ENCODE peak calls at places on chromosomes 12 and 14, in four cellular contexts. P is transverse colon; M is CD8-positive, alpha-beta memory T cell; R is aorta. D is an unnamed sample. For H3K4me1, the result is how much of the 10 kb centered on the place peaks cover.

GRCh38 chr14:71642715-71643114 is 289.5 kb upstream of the RGS6 start:
- DNase-seq in P (no peak), M (no peak), R (no peak), D (no peak)

GRCh38 chr12:103583008-103583407 is 4.1 kb upstream of the STAB2 start:
- DNase-seq in P (no peak), M (no peak), R (no peak), D (no peak)

GRCh38 chr12:122518908-122519307 is 7.8 kb downstream of the RSRC2 start:
- DNase-seq in P (no peak), M (no peak), R (no peak), D (no peak)

GRCh38 chr14:65850429-65851145 is 438.1 kb downstream of the FUT8 start:
- DNase-seq in P (peak), M (peak), R (no peak), D (peak)

GRCh38 chr12:42686514-42687172 is 97.1 kb upstream of the PRICKLE1 start:
- DNase-seq in P (no peak), M (no peak), R (no peak), D (no peak)

GRCh38 chr12:94174576-94174975 is 26.2 kb downstream of the PLXNC1 start:
- DNase-seq in P (peak), M (no peak), R (no peak), D (peak)

GRCh38 chr14:74615735-74616134 is 3.7 kb upstream of the LTBP2 start:
- DNase-seq in P (no peak), M (no peak), R (no peak), D (no peak)

GRCh38 chr14:73424453-73424852 is 33.9 kb downstream of the NUMB start:
- DNase-seq in P (no peak), M (no peak), R (no peak), D (no peak)

GRCh38 chr12:19778822-19779221 is 339.5 kb downstream of the AEBP2 start:
- DNase-seq in P (no peak), M (no peak), R (no peak), D (no peak)

GRCh38 chr12:66453837-66454236 is 151.5 kb downstream of the HELB start:
- DNase-seq in P (no peak), M (no peak), R (no peak), D (no peak)

GRCh38 chr14:73057939-73058223 is 453 bp upstream of the RBM25 start:
- DNase-seq in P (no peak), M (no peak), R (no peak), D (no peak)

GRCh38 chr12:111393700-111394275 is 11.9 kb upstream of the SH2B3 start:
- DNase-seq in P (peak), M (no peak), R (no peak), D (no peak)

GRCh38 chr14:58866386-58866785 is 228.6 kb downstream of the DACT1 start:
- DNase-seq in P (no peak), M (no peak), R (no peak), D (no peak)

GRCh38 chr12:52646613-52647012 is 5.4 kb downstream of the KRT2 start:
- DNase-seq in P (no peak), M (no peak), R (no peak), D (no peak)

GRCh38 chr12:110317921-110318320 is 36.9 kb downstream of the ATP2A2 start:
- DNase-seq in P (no peak), M (no peak), R (no peak), D (no peak)

GRCh38 chr12:89417246-89417977 is 65.1 kb upstream of the DUSP6 start:
- DNase-seq in P (no peak), M (no peak), R (no peak), D (no peak)

GRCh38 chr14:38255673-38256357 is at the start of gene CLEC14A:
- DNase-seq in P (no peak), M (no peak), R (peak), D (no peak)

GRCh38 chr12:94074970-94075695 is 73.2 kb upstream of the PLXNC1 start:
- DNase-seq in P (peak), M (no peak), R (peak), D (no peak)

GRCh38 chr12:132075714-132076553 is 68.2 kb downstream of the DDX51 start:
- DNase-seq in P (no peak), M (no peak), R (no peak), D (no peak)

GRCh38 chr14:74549588-74549987 is 56.0 kb downstream of the ISCA2 start:
- DNase-seq in P (no peak), M (no peak), R (peak), D (no peak)

GRCh38 chr14:24690492-24690891 is 56.5 kb upstream of the GZMB start:
- DNase-seq in P (no peak), M (no peak), R (no peak), D (no peak)

GRCh38 chr12:94235894-94236293 is 87.5 kb downstream of the PLXNC1 start:
- DNase-seq in P (no peak), M (no peak), R (no peak), D (no peak)

GRCh38 chr12:130714091-130714590 is 2.0 kb downstream of the RIMBP2 start:
- DNase-seq in P (no peak), M (no peak), R (no peak), D (no peak)

GRCh38 chr12:54298904-54299303 is 1.9 kb downstream of the NFE2 start:
- DNase-seq in P (no peak), M (no peak), R (no peak), D (no peak)

GRCh38 chr12:77161944-77162343 is 96.6 kb upstream of the E2F7 start:
- DNase-seq in P (no peak), M (no peak), R (no peak), D (no peak)

GRCh38 chr12:49809369-49810158 is 18.6 kb downstream of the NCKAP5L start:
- DNase-seq in P (no peak), M (no peak), R (peak), D (no peak)

GRCh38 chr12:14905269-14906004 is 19.8 kb upstream of the MGP start:
- DNase-seq in P (no peak), M (no peak), R (no peak), D (no peak)

GRCh38 chr14:23571701-23572523 is 4.3 kb upstream of the AP1G2 start:
- DNase-seq in P (no peak), M (no peak), R (no peak), D (no peak)

GRCh38 chr12:29743801-29744200 is 39.9 kb downstream of the TMTC1 start:
- DNase-seq in P (no peak), M (no peak), R (no peak), D (no peak)

GRCh38 chr12:93572712-93573551 is 457 bp downstream of the SOCS2 start:
- DNase-seq in P (peak), M (no peak), R (peak), D (peak)

GRCh38 chr14:104113631-104114420 is 24.6 kb upstream of the KIF26A start:
- DNase-seq in P (no peak), M (no peak), R (peak), D (no peak)

GRCh38 chr12:16606201-16606849 is 363 bp upstream of the LMO3 start:
- DNase-seq in P (no peak), M (no peak), R (peak), D (no peak)

GRCh38 chr14:63633801-63634200 is 7.9 kb downstream of the WDR89 start:
- DNase-seq in P (no peak), M (no peak), R (no peak), D (no peak)

GRCh38 chr14:29637406-29637805 is 290.2 kb downstream of the PRKD1 start:
- DNase-seq in P (no peak), M (no peak), R (no peak), D (no peak)

GRCh38 chr12:49482095-49483051 is 56.5 kb upstream of the KCNH3 start:
- DNase-seq in P (no peak), M (no peak), R (no peak), D (no peak)

GRCh38 chr14:44529026-44529425 is 21.9 kb upstream of the FSCB start:
- DNase-seq in P (no peak), M (no peak), R (no peak), D (no peak)

GRCh38 chr12:129885287-129885686 is 18.5 kb downstream of the TMEM132D start:
- DNase-seq in P (no peak), M (no peak), R (no peak), D (no peak)

GRCh38 chr12:28776913-28777312 is 372.2 kb upstream of the FAR2 start:
- DNase-seq in P (no peak), M (no peak), R (no peak), D (no peak)

GRCh38 chr14:54738009-54738408 is 164.6 kb downstream of the GCH1 start:
- DNase-seq in P (no peak), M (no peak), R (no peak), D (no peak)

DNA sequence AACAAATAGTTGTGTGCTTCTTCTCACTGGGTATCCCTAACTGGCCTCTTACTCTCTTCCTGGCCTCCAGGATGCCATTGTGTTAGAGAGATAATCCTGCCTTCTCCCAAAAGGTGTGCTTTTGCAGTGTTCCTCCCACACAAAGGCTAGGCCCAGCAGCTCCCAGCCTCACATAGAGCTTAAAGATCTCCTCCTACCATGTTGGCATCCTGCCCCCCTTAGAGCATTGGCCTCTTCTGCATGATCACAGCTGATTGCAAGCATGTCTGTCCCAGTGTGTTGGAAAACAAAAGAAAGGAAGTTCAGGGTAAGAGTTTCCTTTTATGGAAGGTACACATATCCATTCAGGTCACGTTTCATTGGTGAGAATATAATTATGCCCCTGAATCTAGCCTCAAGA is 405.4 kb downstream of the TMTC2 start:
- DNase-seq in P (no peak), M (no peak), R (no peak), D (no peak)
- H3K27ac ChIP-seq in P (no peak), M (no peak), R (no peak), D (no peak)

GRCh38 chr14:22478670-22479069 is 110.4 kb downstream of the DAD1 start:
- DNase-seq in P (no peak), M (no peak), R (no peak), D (no peak)
- H3K4me1 ChIP-seq in P (under half), M (under half), R (under half), D (under half)

GRCh38 chr14:101292448-101292847 is 268.8 kb upstream of the DIO3 start:
- DNase-seq in P (no peak), M (no peak), R (no peak), D (no peak)

GRCh38 chr14:101291390-101291789 is 269.9 kb upstream of the DIO3 start:
- DNase-seq in P (no peak), M (no peak), R (no peak), D (no peak)

GRCh38 chr14:101290681-101291080 is 270.6 kb upstream of the DIO3 start:
- DNase-seq in P (no peak), M (no peak), R (no peak), D (no peak)

GRCh38 chr14:101294136-101294535 is 267.2 kb upstream of the DIO3 start:
- DNase-seq in P (no peak), M (no peak), R (no peak), D (no peak)

GRCh38 chr14:101293609-101294008 is 267.7 kb upstream of the DIO3 start:
- DNase-seq in P (no peak), M (no peak), R (no peak), D (no peak)
- H3K27ac ChIP-seq in P (no peak), M (no peak), R (no peak), D (no peak)

GRCh38 chr12:727321-727720 is 25.1 kb upstream of the WNK1 start:
- DNase-seq in P (no peak), M (no peak), R (no peak), D (no peak)
- H3K4me1 ChIP-seq in P (under half), M (half or more), R (under half), D (half or more)

DNA sequence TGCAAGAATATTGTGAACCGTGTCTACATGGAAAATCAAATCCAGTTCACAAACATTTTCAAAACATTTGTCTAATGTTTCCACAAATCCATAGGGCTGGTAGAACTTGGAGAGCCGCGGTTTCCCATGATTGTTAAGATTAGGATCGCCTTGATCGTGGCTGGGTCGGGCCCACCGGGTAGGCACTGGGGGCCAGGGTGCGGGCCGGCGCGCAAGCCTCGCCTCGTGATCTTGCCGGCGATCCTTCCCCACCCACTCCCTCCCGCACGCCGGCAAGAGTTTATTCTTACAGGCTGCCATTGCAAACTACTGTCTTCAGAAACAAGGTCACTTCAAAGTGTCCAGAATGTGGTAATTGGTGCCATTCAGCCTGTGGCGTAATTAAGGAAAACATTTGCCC is 95.4 kb downstream of the BORCS5 start:
- DNase-seq in P (no peak), M (no peak), R (no peak), D (no peak)
- H3K27ac ChIP-seq in P (no peak), M (no peak), R (no peak), D (no peak)

GRCh38 chr14:68780358-68781160 is 12.3 kb downstream of the ZFP36L1 start:
- DNase-seq in P (peak), M (peak), R (no peak), D (no peak)
- H3K4me1 ChIP-seq in P (under half), M (half or more), R (under half), D (half or more)

DNA sequence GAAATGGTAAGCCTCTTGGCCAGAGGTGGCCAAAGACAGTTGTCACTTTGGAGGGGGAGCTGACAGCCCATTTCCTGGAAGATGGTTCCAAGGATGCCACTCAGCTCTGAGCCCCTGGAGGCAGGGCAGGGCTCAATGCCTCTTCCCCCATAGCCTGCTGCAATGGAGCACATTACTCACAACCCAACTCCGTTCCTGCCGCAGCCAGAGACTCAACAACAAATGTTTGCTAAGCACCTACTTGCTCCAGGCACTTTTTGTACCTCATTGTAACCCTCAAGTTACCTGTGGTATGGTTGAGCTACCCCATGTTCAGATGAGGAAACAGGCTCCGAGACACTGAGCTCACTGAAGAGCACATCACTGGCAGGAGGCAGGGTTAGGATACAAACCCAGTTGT is 19.5 kb downstream of the IRF2BPL start:
- DNase-seq in P (no peak), M (no peak), R (no peak), D (no peak)
- H3K27ac ChIP-seq in P (peak), M (no peak), R (peak), D (no peak)

GRCh38 chr12:24902521-24903304 is 46.2 kb downstream of the BCAT1 start:
- DNase-seq in P (no peak), M (no peak), R (peak), D (peak)
- H3K4me1 ChIP-seq in P (under half), M (under half), R (under half), D (under half)

DNA sequence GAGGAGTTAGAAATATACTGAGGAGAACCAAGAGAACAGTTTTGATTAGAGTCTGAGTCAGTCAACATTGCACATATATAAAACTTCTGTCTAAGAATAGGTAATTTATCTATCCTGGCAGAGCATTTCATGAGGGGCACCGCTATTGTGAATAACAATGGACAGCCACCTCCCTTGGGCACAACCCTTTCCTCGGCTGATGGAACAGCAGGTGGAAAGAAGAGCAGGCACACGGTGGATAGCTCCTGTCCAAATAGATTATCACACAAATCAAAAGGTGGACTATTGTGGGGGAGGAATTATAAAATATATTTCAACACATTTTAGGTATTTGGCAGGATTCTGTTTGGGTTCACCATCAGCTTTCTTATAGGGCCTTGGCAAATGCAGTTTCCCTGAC is 84.0 kb upstream of the PTPRB start:
- DNase-seq in P (no peak), M (no peak), R (no peak), D (no peak)
- H3K27ac ChIP-seq in P (no peak), M (no peak), R (no peak), D (no peak)

D was measured in naive thymus-derived CD4-positive, alpha-beta T cell.